ENCODE peak calls at places on chromosomes 6 and 20, in four cellular contexts. One of them, this sample, is unnamed.

GRCh38 chr6:124858564-124858963 is 103.7 kb upstream of the RNF217 start:
- DNase-seq in SK-N-SH: no peak
- DNase-seq in GM12878: no peak
- DNase-seq in K562: no peak
- DNase-seq in this sample: no peak

GRCh38 chr20:63006611-63007471 is at the start of gene BHLHE23:
- DNase-seq in SK-N-SH: no peak
- DNase-seq in K562: no peak
- DNase-seq in GM12878: no peak
- DNase-seq in this sample: peak; percentile 68

GRCh38 chr6:134029495-134030455 is 22.6 kb downstream of the SLC2A12 start:
- DNase-seq in SK-N-SH: peak; percentile 13
- DNase-seq in GM12878: no peak
- DNase-seq in K562: peak; percentile 19
- DNase-seq in this sample: no peak

GRCh38 chr6:88683734-88684133 is 279.7 kb downstream of the RNGTT start:
- DNase-seq in SK-N-SH: no peak
- DNase-seq in GM12878: no peak
- DNase-seq in K562: no peak
- DNase-seq in this sample: no peak

GRCh38 chr6:49653438-49653837 is 16.8 kb upstream of the RHAG start:
- DNase-seq in GM12878: no peak
- DNase-seq in SK-N-SH: no peak
- DNase-seq in K562: no peak
- DNase-seq in this sample: no peak

GRCh38 chr20:46483879-46484278 is 29.5 kb downstream of the ZNF334 start:
- DNase-seq in SK-N-SH: no peak
- DNase-seq in GM12878: no peak
- DNase-seq in K562: no peak
- DNase-seq in this sample: no peak

GRCh38 chr20:46348972-46349741 is 40.9 kb upstream of the CDH22 start:
- DNase-seq in SK-N-SH: peak; percentile 90
- DNase-seq in GM12878: no peak
- DNase-seq in K562: peak; percentile 81
- DNase-seq in this sample: peak; percentile 81

GRCh38 chr6:77451466-77451865 is 11.8 kb downstream of the HTR1B start:
- DNase-seq in SK-N-SH: no peak
- DNase-seq in GM12878: no peak
- DNase-seq in K562: no peak
- DNase-seq in this sample: no peak

GRCh38 chr20:4567172-4567571 is 154.5 kb upstream of the PRND start:
- DNase-seq in GM12878: no peak
- DNase-seq in K562: no peak
- DNase-seq in SK-N-SH: no peak
- DNase-seq in this sample: no peak

GRCh38 chr20:4869290-4870193 is 131.8 kb downstream of the SLC23A2 start:
- DNase-seq in GM12878: no peak
- DNase-seq in SK-N-SH: no peak
- DNase-seq in K562: no peak
- DNase-seq in this sample: no peak

GRCh38 chr6:107972413-107973096 is 14.5 kb upstream of the SEC63 start:
- DNase-seq in GM12878: no peak
- DNase-seq in SK-N-SH: peak; percentile 76
- DNase-seq in K562: no peak
- DNase-seq in this sample: no peak

GRCh38 chr6:122308074-122308473 is 91.4 kb upstream of the HSF2 start:
- DNase-seq in K562: no peak
- DNase-seq in GM12878: no peak
- DNase-seq in SK-N-SH: no peak
- DNase-seq in this sample: no peak

GRCh38 chr6:215335-216034 is 76.8 kb upstream of the DUSP22 start:
- DNase-seq in GM12878: peak; percentile 41
- DNase-seq in SK-N-SH: no peak
- DNase-seq in K562: no peak
- DNase-seq in this sample: no peak

GRCh38 chr6:30169658-30170614 is 6.6 kb downstream of the TRIM15 start:
- DNase-seq in GM12878: peak; percentile 20
- DNase-seq in SK-N-SH: peak; percentile 73
- DNase-seq in K562: peak; percentile 73
- DNase-seq in this sample: no peak

GRCh38 chr6:2432258-2432657 is 186.9 kb upstream of the GMDS start:
- DNase-seq in SK-N-SH: no peak
- DNase-seq in K562: no peak
- DNase-seq in GM12878: no peak
- DNase-seq in this sample: no peak

GRCh38 chr20:55882922-55883321 is 122.4 kb downstream of the CBLN4 start:
- DNase-seq in GM12878: no peak
- DNase-seq in SK-N-SH: peak; percentile 44
- DNase-seq in K562: no peak
- DNase-seq in this sample: no peak

GRCh38 chr6:27138837-27139752 is 108.4 kb upstream of the PRSS16 start:
- DNase-seq in GM12878: peak; percentile 95
- DNase-seq in SK-N-SH: peak; percentile 77
- DNase-seq in K562: peak; percentile 56
- DNase-seq in this sample: peak; percentile 77

GRCh38 chr20:42346771-42347170 is 728.6 kb upstream of the CHD6 start:
- DNase-seq in K562: no peak
- DNase-seq in GM12878: no peak
- DNase-seq in SK-N-SH: no peak
- DNase-seq in this sample: no peak

GRCh38 chr6:145633981-145634627 is 101.2 kb downstream of the EPM2A start:
- DNase-seq in K562: peak; percentile 84
- DNase-seq in GM12878: peak; percentile 27
- DNase-seq in SK-N-SH: peak; percentile 75
- DNase-seq in this sample: peak; percentile 93

GRCh38 chr20:31711416-31712111 is 11.1 kb downstream of the BCL2L1 start:
- DNase-seq in K562: no peak
- DNase-seq in SK-N-SH: no peak
- DNase-seq in GM12878: no peak
- DNase-seq in this sample: no peak

GRCh38 chr6:102398788-102399390 is 1005.4 kb downstream of the GRIK2 start:
- DNase-seq in SK-N-SH: no peak
- DNase-seq in K562: no peak
- DNase-seq in GM12878: no peak
- DNase-seq in this sample: no peak

GRCh38 chr6:113856011-113856551 is 1.1 kb upstream of the MARCKS start:
- DNase-seq in GM12878: no peak
- DNase-seq in SK-N-SH: peak; percentile 22
- DNase-seq in K562: no peak
- DNase-seq in this sample: no peak

GRCh38 chr6:56091159-56091869 is 156.1 kb downstream of the COL21A1 start:
- DNase-seq in GM12878: no peak
- DNase-seq in SK-N-SH: no peak
- DNase-seq in K562: no peak
- DNase-seq in this sample: no peak

GRCh38 chr6:86937219-86938079 is at the start of gene HTR1E:
- DNase-seq in SK-N-SH: peak; percentile 86
- DNase-seq in GM12878: no peak
- DNase-seq in K562: peak; percentile 52
- DNase-seq in this sample: no peak

GRCh38 chr6:136646377-136646776 is 96.2 kb upstream of the MAP7 start:
- DNase-seq in K562: no peak
- DNase-seq in SK-N-SH: no peak
- DNase-seq in GM12878: no peak
- DNase-seq in this sample: no peak

GRCh38 chr20:48317578-48317977 is 510.2 kb downstream of the PREX1 start:
- DNase-seq in GM12878: no peak
- DNase-seq in SK-N-SH: no peak
- DNase-seq in K562: no peak
- DNase-seq in this sample: no peak

GRCh38 chr6:68634503-68635411 is at the start of gene ADGRB3:
- DNase-seq in GM12878: no peak
- DNase-seq in K562: peak; percentile 89
- DNase-seq in SK-N-SH: peak; percentile 93
- DNase-seq in this sample: peak; percentile 76

GRCh38 chr6:163951326-163951725 is 536.8 kb downstream of the QKI start:
- DNase-seq in SK-N-SH: no peak
- DNase-seq in GM12878: no peak
- DNase-seq in K562: no peak
- DNase-seq in this sample: no peak

GRCh38 chr6:72619883-72620696 is 1.8 kb upstream of the KCNQ5 start:
- DNase-seq in GM12878: peak; percentile 65
- DNase-seq in K562: peak; percentile 47
- DNase-seq in SK-N-SH: peak; percentile 64
- DNase-seq in this sample: peak; percentile 36

GRCh38 chr20:35171753-35172433 is at the start of gene PROCR:
- DNase-seq in GM12878: no peak
- DNase-seq in SK-N-SH: peak; percentile 51
- DNase-seq in K562: peak; percentile 65
- DNase-seq in this sample: peak; percentile 75

GRCh38 chr20:17845701-17846475 is 122.7 kb downstream of the SNX5 start:
- DNase-seq in GM12878: no peak
- DNase-seq in SK-N-SH: no peak
- DNase-seq in K562: no peak
- DNase-seq in this sample: no peak

GRCh38 chr6:134674562-134674961 is 275.3 kb downstream of the ALDH8A1 start:
- DNase-seq in K562: no peak
- DNase-seq in SK-N-SH: no peak
- DNase-seq in GM12878: no peak
- DNase-seq in this sample: no peak

GRCh38 chr6:153131037-153131981 is at the start of gene RGS17:
- DNase-seq in SK-N-SH: peak; percentile 100
- DNase-seq in GM12878: no peak
- DNase-seq in K562: no peak
- DNase-seq in this sample: peak; percentile 77

GRCh38 chr6:86686496-86686895 is 250.8 kb upstream of the HTR1E start:
- DNase-seq in K562: no peak
- DNase-seq in GM12878: no peak
- DNase-seq in SK-N-SH: peak; percentile 4
- DNase-seq in this sample: no peak

GRCh38 chr20:38054647-38055046 is 21.1 kb downstream of the RPRD1B start:
- DNase-seq in SK-N-SH: no peak
- DNase-seq in K562: no peak
- DNase-seq in GM12878: no peak
- DNase-seq in this sample: no peak

GRCh38 chr6:30450908-30451818 is 38.1 kb upstream of the HLA-E start:
- DNase-seq in SK-N-SH: no peak
- DNase-seq in K562: no peak
- DNase-seq in GM12878: peak; percentile 36
- DNase-seq in this sample: peak; percentile 59

GRCh38 chr6:41049548-41049947 is 3.5 kb upstream of the APOBEC2 start:
- DNase-seq in GM12878: no peak
- DNase-seq in SK-N-SH: no peak
- DNase-seq in K562: no peak
- DNase-seq in this sample: no peak

DNA sequence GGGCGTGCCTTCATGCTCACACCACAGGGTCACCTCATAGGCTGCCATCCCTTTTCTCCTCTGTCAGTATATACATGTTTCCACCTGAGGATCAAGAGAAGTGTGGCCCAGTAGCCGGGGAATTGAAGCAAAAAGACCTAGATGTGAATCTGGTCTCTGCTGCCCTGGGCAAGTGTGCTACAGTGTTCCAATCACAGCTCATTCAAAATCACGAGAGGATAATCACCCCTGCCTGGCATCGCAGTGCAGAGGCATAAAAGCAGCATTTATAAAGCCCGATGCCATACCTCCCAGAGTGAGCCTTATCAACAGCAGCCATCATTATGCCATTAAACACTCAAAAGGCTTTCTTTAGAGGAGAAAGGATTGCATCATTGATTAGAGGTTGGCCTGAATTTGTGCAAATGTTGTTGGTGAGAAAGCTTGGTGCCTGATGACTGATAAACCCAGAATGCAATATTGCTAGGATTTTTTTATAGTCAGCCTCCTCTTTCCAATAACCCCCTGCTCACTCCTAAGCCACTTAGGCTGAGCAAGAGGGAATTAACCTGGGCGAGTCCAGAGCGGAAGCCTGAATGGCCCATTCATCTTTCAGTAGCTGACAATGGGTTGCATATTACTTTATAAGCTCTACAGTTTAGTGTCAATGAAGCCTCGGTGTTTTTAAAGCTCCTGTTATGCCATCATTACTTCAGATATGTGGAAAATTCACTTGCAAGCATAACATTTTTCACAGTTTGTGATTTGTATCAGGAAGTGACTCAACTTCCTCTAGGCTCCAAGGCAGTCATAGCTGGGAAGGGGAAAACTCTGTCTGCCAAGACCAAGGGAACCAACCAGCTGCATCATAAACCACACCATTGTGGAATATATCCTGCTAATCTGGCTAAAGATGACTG is 92.5 kb upstream of the NXT1 start:
- DNase-seq in K562: no peak
- DNase-seq in SK-N-SH: peak; percentile 20
- DNase-seq in GM12878: no peak
- DNase-seq in this sample: no peak
- TF ChIP-seq USF1 in K562: no peak
- TF ChIP-seq USF1 in SK-N-SH: no peak
- TF ChIP-seq USF1 in GM12878: no peak
- TF ChIP-seq USF1 in this sample: no peak

GRCh38 chr6:39341942-39342341 is 19.4 kb upstream of the KCNK16 start:
- DNase-seq in K562: no peak
- DNase-seq in SK-N-SH: no peak
- DNase-seq in GM12878: no peak
- DNase-seq in this sample: no peak

GRCh38 chr6:39343461-39343870 is 21.0 kb upstream of the KCNK16 start:
- DNase-seq in K562: no peak
- DNase-seq in GM12878: no peak
- DNase-seq in SK-N-SH: no peak
- DNase-seq in this sample: no peak

GRCh38 chr6:39347201-39347600 is 24.7 kb upstream of the KCNK16 start:
- DNase-seq in K562: no peak
- DNase-seq in GM12878: no peak
- DNase-seq in SK-N-SH: no peak
- DNase-seq in this sample: no peak

GRCh38 chr6:39342692-39343460 is 20.4 kb upstream of the KCNK16 start:
- DNase-seq in GM12878: no peak
- DNase-seq in K562: no peak
- DNase-seq in SK-N-SH: no peak
- DNase-seq in this sample: no peak

GRCh38 chr6:39344821-39345280 is 22.3 kb upstream of the KCNK16 start:
- DNase-seq in SK-N-SH: no peak
- DNase-seq in GM12878: no peak
- DNase-seq in K562: peak; percentile 40
- DNase-seq in this sample: peak; percentile 45
- TF ChIP-seq USF1 in SK-N-SH: peak; percentile 35
- TF ChIP-seq USF1 in GM12878: no peak
- TF ChIP-seq USF1 in K562: no peak
- TF ChIP-seq USF1 in this sample: peak; percentile 88

DNA sequence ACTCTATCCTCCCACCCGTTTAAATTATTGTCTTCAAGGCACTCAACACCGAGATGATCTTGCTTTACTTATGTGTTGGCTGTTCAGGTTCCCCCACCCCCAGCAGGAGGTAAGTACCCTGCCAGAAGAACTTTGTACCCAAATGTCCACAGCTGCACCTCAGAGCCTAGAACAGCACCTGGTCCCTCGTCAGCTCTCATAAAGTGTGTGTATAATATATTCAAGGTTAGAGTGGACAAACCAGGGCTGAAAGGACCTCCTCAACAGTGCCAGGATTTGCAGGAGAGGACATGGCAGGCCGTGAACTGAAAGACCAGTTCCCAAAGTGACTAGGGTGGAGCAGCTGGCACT is 5.9 kb upstream of the CPXM1 start:
- DNase-seq in SK-N-SH: no peak
- DNase-seq in K562: no peak
- DNase-seq in GM12878: no peak
- DNase-seq in this sample: no peak
- TF ChIP-seq USF1 in SK-N-SH: no peak
- TF ChIP-seq USF1 in K562: no peak
- TF ChIP-seq USF1 in GM12878: no peak
- TF ChIP-seq USF1 in this sample: no peak

GRCh38 chr6:116144590-116144989 is 18.7 kb upstream of the COL10A1 start:
- DNase-seq in SK-N-SH: no peak
- DNase-seq in GM12878: no peak
- DNase-seq in K562: no peak
- DNase-seq in this sample: no peak
- TF ChIP-seq USF1 in SK-N-SH: no peak
- TF ChIP-seq USF1 in GM12878: no peak
- TF ChIP-seq USF1 in K562: no peak
- TF ChIP-seq USF1 in this sample: no peak

This sample was measured in WTC11.